ENCODE peak calls at places on chromosomes 5 and 9, in ten cellular contexts. Z is lower leg skin, Y is fibroblast of mammary gland, M is cardiac muscle cell, T is fibroblast of lung, V is BJ, R is lung, O is IMR-90, G is HCT116, C is astrocyte of the spinal cord. A is an unnamed sample.
A peak's percentile ranks its signal among the peaks of the same experiment; 100 is the strongest.

GRCh38 chr5:169933624-169934023 is 46.7 kb downstream of the INSYN2B start:
- DNase-seq in M (no peak), Z (no peak), V (no peak), R (no peak), T (peak; percentile 41), G (no peak), C (no peak), Y (peak; percentile 15), O (no peak), A (no peak)

GRCh38 chr5:175337680-175338079 is 106.3 kb downstream of the DRD1 start:
- DNase-seq in O (no peak), Z (peak; percentile 6), M (no peak), V (no peak), C (no peak), G (no peak), T (no peak), Y (no peak), R (no peak), A (no peak)

GRCh38 chr5:122183098-122183794 is 53.9 kb downstream of the ZNF474 start:
- DNase-seq in Z (peak; percentile 95), T (peak; percentile 80), G (no peak), Y (peak; percentile 86), M (no peak), O (peak; percentile 76), C (peak; percentile 89), R (peak; percentile 74), V (peak; percentile 70), A (no peak)

GRCh38 chr9:97059661-97060060 is 20.7 kb upstream of the CTSV start:
- DNase-seq in O (no peak), M (no peak), G (peak; percentile 23), C (no peak), Z (peak; percentile 49), Y (no peak), V (no peak), T (no peak), R (no peak), A (no peak)

GRCh38 chr5:59608745-59609144 is 284.8 kb downstream of the PDE4D start:
- DNase-seq in Y (peak; percentile 36), T (peak; percentile 22), O (no peak), V (no peak), C (peak; percentile 57), G (no peak), Z (no peak), R (no peak), M (no peak), A (no peak)

GRCh38 chr5:132066871-132067270 is 6.4 kb downstream of the IL3 start:
- DNase-seq in V (no peak), R (no peak), Y (no peak), G (no peak), Z (no peak), C (no peak), T (no peak), O (no peak), M (no peak), A (no peak)

GRCh38 chr9:134298000-134298399 is 28.3 kb upstream of the RXRA start:
- DNase-seq in T (no peak), V (no peak), Y (no peak), O (no peak), Z (no peak), M (no peak), C (no peak), R (no peak), G (no peak), A (no peak)

GRCh38 chr5:83967417-83967816 is 246.8 kb upstream of the HAPLN1 start:
- DNase-seq in O (peak; percentile 62), R (no peak), T (peak; percentile 18), G (no peak), Z (no peak), Y (no peak), V (no peak), C (no peak), M (no peak), A (no peak)

GRCh38 chr5:56569051-56569450 is 246.3 kb upstream of the MAP3K1 start:
- DNase-seq in T (no peak), O (no peak), C (no peak), G (no peak), Z (no peak), R (no peak), V (no peak), Y (no peak), M (no peak), A (no peak)

GRCh38 chr9:137237759-137238726 is 3.0 kb upstream of the TUBB4B start:
- DNase-seq in G (no peak), Z (no peak), T (no peak), O (no peak), C (no peak), R (no peak), Y (no peak), M (no peak), V (no peak), A (no peak)

GRCh38 chr5:962801-963200 is 45.8 kb upstream of the NKD2 start:
- DNase-seq in Y (no peak), Z (peak; percentile 83), T (no peak), V (no peak), G (no peak), C (no peak), R (no peak), M (no peak), O (no peak), A (no peak)

GRCh38 chr5:68661237-68661636 is 432.6 kb upstream of the SLC30A5 start:
- DNase-seq in T (peak; percentile 17), V (no peak), Y (peak; percentile 58), O (peak; percentile 22), R (no peak), G (no peak), M (no peak), C (no peak), Z (no peak), A (no peak)

GRCh38 chr5:44845777-44846176 is 37.0 kb downstream of the MRPS30 start:
- DNase-seq in R (no peak), Z (no peak), Y (no peak), V (no peak), T (no peak), G (no peak), O (no peak), C (no peak), M (no peak), A (no peak)

GRCh38 chr5:35182541-35183242 is 47.6 kb downstream of the PRLR start:
- DNase-seq in V (no peak), Y (no peak), C (no peak), R (peak; percentile 68), M (no peak), G (no peak), T (no peak), Z (no peak), O (no peak), A (no peak)

GRCh38 chr5:33472805-33473409 is 32.1 kb downstream of the TARS1 start:
- DNase-seq in T (no peak), G (no peak), C (no peak), R (no peak), Z (no peak), O (no peak), Y (no peak), M (no peak), V (no peak), A (no peak)

GRCh38 chr9:134260801-134261200 is 65.5 kb upstream of the RXRA start:
- DNase-seq in V (no peak), M (no peak), O (no peak), Y (no peak), G (no peak), Z (no peak), R (no peak), T (no peak), C (no peak), A (no peak)

GRCh38 chr9:33165263-33166151 is 1.6 kb downstream of the B4GALT1 start:
- DNase-seq in Y (peak; percentile 98), V (peak; percentile 84), C (peak; percentile 58), O (peak; percentile 83), Z (peak; percentile 87), G (no peak), T (peak; percentile 97), M (peak; percentile 45), R (peak; percentile 69), A (no peak)

DNA sequence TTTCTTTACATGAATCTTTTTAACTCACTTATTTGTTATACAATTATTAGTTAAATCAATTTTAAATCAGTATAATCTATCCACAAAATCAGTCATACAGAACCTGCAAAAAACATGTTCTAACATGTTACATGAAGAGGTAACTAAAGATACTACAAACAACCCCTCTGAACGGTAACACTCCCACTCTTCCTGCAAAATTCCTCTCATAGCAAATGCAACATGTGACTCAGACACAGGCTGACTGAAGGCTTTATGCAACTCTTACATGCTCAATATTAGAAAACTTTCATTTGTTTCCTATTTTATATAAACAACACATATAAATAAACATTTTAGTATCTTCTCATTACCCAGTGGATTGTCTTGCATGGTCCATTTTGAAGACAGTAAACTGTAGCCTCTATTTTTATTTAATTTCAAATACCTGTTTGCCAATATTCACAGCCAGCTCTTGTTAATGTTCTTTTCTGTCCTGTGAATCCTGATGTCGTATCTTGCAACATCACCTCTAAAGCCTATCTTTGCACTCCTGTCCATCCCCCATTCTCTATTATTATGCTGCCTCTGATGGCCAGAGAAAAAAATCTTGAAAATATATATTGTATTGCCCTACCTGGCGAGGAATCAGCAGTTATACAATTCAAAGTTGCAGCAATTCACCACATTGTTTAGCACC is 100.5 kb upstream of the CCDC152 start:
- DNase-seq in O (no peak), G (no peak), Y (peak; percentile 19), T (peak; percentile 18), C (no peak), R (no peak), V (no peak), Z (no peak), M (peak; percentile 36), A (no peak)
- H3K4me3 ChIP-seq in O (no peak overlapping the region), G (no peak overlapping the region), Y (no peak overlapping the region), T (no peak overlapping the region), C (no peak overlapping the region), R (no peak overlapping the region), V (no peak overlapping the region), Z (no peak overlapping the region), M (no peak overlapping the region), A (no peak overlapping the region)

GRCh38 chr9:83418283-83418682 is 119.9 kb downstream of the FRMD3 start:
- DNase-seq in M (no peak), T (no peak), C (no peak), Z (no peak), O (no peak), G (no peak), V (no peak), Y (no peak), R (no peak), A (no peak)
- TF ChIP-seq CTCF in M (no peak), T (no peak), C (no peak), Z (no peak), O (no peak), G (no peak), V (no peak), Y (no peak), R (no peak), A (no peak)

DNA sequence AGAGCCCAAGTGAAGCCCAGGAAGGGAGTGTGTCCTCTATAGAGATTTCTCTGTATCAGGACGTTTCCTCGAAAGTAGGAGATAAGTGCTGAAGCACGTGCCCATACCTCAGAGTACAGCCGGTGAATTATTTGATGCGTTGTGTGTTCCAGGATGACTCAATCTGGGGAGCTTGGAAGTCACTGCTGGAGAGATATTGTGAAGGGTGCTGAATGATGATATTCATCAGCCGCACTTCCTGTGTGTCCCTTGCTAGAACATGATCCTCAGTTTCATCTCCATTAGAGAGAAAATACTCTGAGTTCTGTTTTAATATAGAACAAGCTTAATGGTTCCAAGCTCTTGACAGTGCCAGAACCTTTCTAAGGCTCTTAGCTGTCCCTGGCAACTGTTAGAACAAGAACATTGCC is 402.3 kb upstream of the ADAMTSL1 start:
- DNase-seq in V (no peak), Z (no peak), G (no peak), C (no peak), T (peak; percentile 10), R (no peak), Y (peak; percentile 50), M (no peak), O (peak; percentile 30), A (no peak)
- H3K4me3 ChIP-seq in V (no peak overlapping the region), Z (no peak overlapping the region), G (no peak overlapping the region), C (no peak overlapping the region), T (no peak overlapping the region), R (no peak overlapping the region), Y (no peak overlapping the region), M (no peak overlapping the region), O (no peak overlapping the region), A (no peak overlapping the region)

GRCh38 chr9:120383611-120383998 is 196.4 kb downstream of the CDK5RAP2 start:
- DNase-seq in M (no peak), C (no peak), G (no peak), Y (no peak), T (no peak), O (no peak), Z (peak; percentile 76), R (no peak), V (no peak), A (no peak)
- TF ChIP-seq CTCF in M (no peak), C (no peak), G (no peak), Y (no peak), T (no peak), O (no peak), Z (no peak), R (no peak), V (no peak), A (no peak)